ENCODE peak calls at places on chromosomes 12 and 14, in nine cellular contexts. B, L, P, M, J, G, W, A and E are unnamed samples.

GRCh38 chr14:98736701-98737338 is 535.2 kb downstream of the BCL11B start:
- DNase-seq in P (no peak), W (no peak), L (no peak), A (no peak), J (no peak), G (no peak), B (no peak), M (no peak), E (no peak)

GRCh38 chr14:74414793-74415437 is 11.1 kb downstream of the SYNDIG1L start:
- DNase-seq in P (no peak), M (no peak), G (no peak), L (no peak), A (no peak), J (no peak), W (no peak), B (no peak), E (no peak)

GRCh38 chr14:36383674-36384421 is 63.4 kb upstream of the MBIP start:
- DNase-seq in A (no peak), P (no peak), L (no peak), W (no peak), G (no peak), M (no peak), J (no peak), B (no peak), E (no peak)

GRCh38 chr14:22285991-22286390 is 303.0 kb downstream of the DAD1 start:
- DNase-seq in P (no peak), B (no peak), G (no peak), M (no peak), L (no peak), A (no peak), W (no peak), J (no peak), E (no peak)

GRCh38 chr12:120007272-120007671 is 18.2 kb downstream of the BICDL1 start:
- DNase-seq in W (no peak), G (no peak), L (no peak), B (no peak), M (no peak), P (no peak), J (no peak), A (peak; percentile 72), E (peak; percentile 56)

GRCh38 chr12:30437044-30437443 is 258.6 kb downstream of the IPO8 start:
- DNase-seq in J (no peak), W (no peak), G (no peak), P (no peak), B (peak; percentile 12), M (peak; percentile 50), A (no peak), L (no peak), E (no peak)

GRCh38 chr12:26128180-26128579 is 3.3 kb upstream of the BHLHE41 start:
- DNase-seq in G (peak; percentile 13), J (no peak), M (no peak), W (no peak), L (no peak), P (no peak), A (no peak), B (no peak), E (no peak)

GRCh38 chr12:124482901-124483799 is 84.3 kb downstream of the NCOR2 start:
- DNase-seq in W (no peak), B (no peak), G (no peak), L (no peak), A (no peak), J (no peak), M (no peak), P (no peak), E (no peak)

GRCh38 chr12:120905856-120906384 is 1.8 kb upstream of the SPPL3 start:
- DNase-seq in M (no peak), J (no peak), G (no peak), P (no peak), B (no peak), L (no peak), W (no peak), A (no peak), E (no peak)

GRCh38 chr14:51704465-51705050 is 52.8 kb downstream of the FRMD6 start:
- DNase-seq in G (no peak), B (no peak), J (no peak), M (no peak), L (no peak), A (no peak), W (no peak), P (no peak), E (no peak)

GRCh38 chr12:115813256-115813655 is 464.2 kb downstream of the MED13L start:
- DNase-seq in W (no peak), A (no peak), M (no peak), B (no peak), L (no peak), P (no peak), J (no peak), G (no peak), E (no peak)